ENCODE peak calls at places on chromosomes 12 and 14, in ten cellular contexts. U is lower lobe of right lung, T is lung, H is brain microvascular endothelial cell, G is fibroblast of mammary gland, O is AG04450, M is GM10248, C is left lung, S is GM20000, Y is heart right ventricle. Z is an unnamed sample.

GRCh38 chr12:109098142-109098652 is 800 bp downstream of the UNG start:
- DNase-seq in U (peak), T (peak), H (peak), G (peak), O (no peak), M (no peak), C (peak), S (no peak), Y (peak), Z (no peak)

GRCh38 chr14:91231446-91231845 is 13.1 kb downstream of the GPR68 start:
- DNase-seq in U (no peak), T (no peak), H (no peak), G (peak), O (no peak), M (no peak), C (no peak), S (no peak), Y (no peak), Z (no peak)

GRCh38 chr12:31582155-31582554 is 8.8 kb downstream of the DENND5B start:
- DNase-seq in U (no peak), T (no peak), H (peak), G (no peak), O (no peak), M (no peak), C (no peak), S (no peak), Y (no peak), Z (no peak)

GRCh38 chr14:96098309-96098998 is 59.3 kb downstream of the C14orf132 start:
- DNase-seq in U (no peak), T (peak), H (no peak), G (peak), O (peak), M (no peak), C (no peak), S (peak), Y (no peak), Z (peak)

GRCh38 chr14:88168025-88168424 is 155.0 kb downstream of the KCNK10 start:
- DNase-seq in U (no peak), T (no peak), H (no peak), G (no peak), O (no peak), M (no peak), C (no peak), S (no peak), Y (no peak), Z (no peak)

GRCh38 chr12:123363743-123364531 is 710 bp downstream of the SBNO1 start:
- DNase-seq in U (peak), T (peak), H (no peak), G (no peak), O (no peak), M (peak), C (peak), S (peak), Y (peak), Z (peak)

GRCh38 chr12:123223241-123223668 is 9.7 kb downstream of the MPHOSPH9 start:
- DNase-seq in U (no peak), T (no peak), H (no peak), G (no peak), O (no peak), M (peak), C (no peak), S (peak), Y (no peak), Z (peak)

GRCh38 chr12:67419810-67420209 is 150.7 kb downstream of the CAND1 start:
- DNase-seq in U (no peak), T (no peak), H (no peak), G (no peak), O (no peak), M (no peak), C (no peak), S (no peak), Y (no peak), Z (no peak)

GRCh38 chr14:74257078-74257987 is 18.1 kb downstream of the VSX2 start:
- DNase-seq in U (peak), T (peak), H (no peak), G (peak), O (no peak), M (peak), C (peak), S (peak), Y (peak), Z (peak)

GRCh38 chr12:39966738-39967137 is 139.1 kb downstream of the SLC2A13 start:
- DNase-seq in U (no peak), T (no peak), H (no peak), G (no peak), O (no peak), M (no peak), C (no peak), S (no peak), Y (no peak), Z (no peak)

GRCh38 chr12:57475271-57476161 is 4.2 kb downstream of the ARHGAP9 start:
- DNase-seq in U (no peak), T (no peak), H (no peak), G (peak), O (no peak), M (peak), C (peak), S (no peak), Y (no peak), Z (no peak)

GRCh38 chr12:54759751-54760150 is 94.6 kb upstream of the MUCL1 start:
- DNase-seq in U (no peak), T (no peak), H (peak), G (peak), O (no peak), M (peak), C (no peak), S (peak), Y (no peak), Z (peak)

GRCh38 chr12:116609715-116610114 is 50.5 kb downstream of the MAP1LC3B2 start:
- DNase-seq in U (no peak), T (no peak), H (no peak), G (no peak), O (no peak), M (no peak), C (no peak), S (no peak), Y (no peak), Z (no peak)
- TF ChIP-seq CTCF in U (peak), T (no peak), H (peak), G (peak), O (peak), M (peak), C (no peak), S (peak), Y (peak), Z (peak)

GRCh38 chr12:112091563-112091962 is 17.0 kb downstream of the NAA25 start:
- DNase-seq in U (no peak), T (no peak), H (no peak), G (no peak), O (no peak), M (no peak), C (no peak), S (no peak), Y (no peak), Z (no peak)

GRCh38 chr12:112087851-112088250 is 20.7 kb downstream of the NAA25 start:
- DNase-seq in U (no peak), T (no peak), H (no peak), G (no peak), O (no peak), M (no peak), C (no peak), S (no peak), Y (no peak), Z (no peak)

GRCh38 chr12:112087055-112087850 is 21.3 kb downstream of the NAA25 start:
- DNase-seq in U (no peak), T (no peak), H (no peak), G (no peak), O (no peak), M (no peak), C (no peak), S (no peak), Y (no peak), Z (no peak)
- TF ChIP-seq CTCF in U (no peak), T (no peak), H (peak), G (peak), O (peak), M (no peak), C (no peak), S (no peak), Y (no peak), Z (no peak)

GRCh38 chr14:52129733-52130132 is 60.9 kb upstream of the NID2 start:
- DNase-seq in U (no peak), T (no peak), H (no peak), G (peak), O (no peak), M (no peak), C (no peak), S (no peak), Y (no peak), Z (no peak)

GRCh38 chr14:52125885-52126284 is 57.0 kb upstream of the NID2 start:
- DNase-seq in U (no peak), T (no peak), H (no peak), G (no peak), O (no peak), M (no peak), C (no peak), S (no peak), Y (no peak), Z (no peak)

GRCh38 chr14:52131640-52132320 is 62.9 kb upstream of the NID2 start:
- DNase-seq in U (no peak), T (peak), H (peak), G (peak), O (peak), M (peak), C (no peak), S (peak), Y (peak), Z (peak)
- TF ChIP-seq CTCF in U (peak), T (peak), H (peak), G (peak), O (peak), M (peak), C (peak), S (peak), Y (peak), Z (peak)

GRCh38 chr14:22557846-22558220 is 31.2 kb downstream of the DAD1 start:
- DNase-seq in U (no peak), T (no peak), H (no peak), G (no peak), O (no peak), M (no peak), C (no peak), S (no peak), Y (no peak), Z (no peak)

GRCh38 chr14:22559041-22559440 is 30.0 kb downstream of the DAD1 start:
- DNase-seq in U (no peak), T (no peak), H (no peak), G (no peak), O (no peak), M (no peak), C (no peak), S (no peak), Y (no peak), Z (no peak)

GRCh38 chr14:22556021-22556989 is 32.7 kb downstream of the DAD1 start:
- DNase-seq in U (peak), T (peak), H (peak), G (peak), O (peak), M (peak), C (peak), S (peak), Y (peak), Z (peak)

GRCh38 chr14:22556990-22557623 is 31.9 kb downstream of the DAD1 start:
- DNase-seq in U (peak), T (peak), H (peak), G (peak), O (peak), M (peak), C (peak), S (peak), Y (peak), Z (peak)

DNA sequence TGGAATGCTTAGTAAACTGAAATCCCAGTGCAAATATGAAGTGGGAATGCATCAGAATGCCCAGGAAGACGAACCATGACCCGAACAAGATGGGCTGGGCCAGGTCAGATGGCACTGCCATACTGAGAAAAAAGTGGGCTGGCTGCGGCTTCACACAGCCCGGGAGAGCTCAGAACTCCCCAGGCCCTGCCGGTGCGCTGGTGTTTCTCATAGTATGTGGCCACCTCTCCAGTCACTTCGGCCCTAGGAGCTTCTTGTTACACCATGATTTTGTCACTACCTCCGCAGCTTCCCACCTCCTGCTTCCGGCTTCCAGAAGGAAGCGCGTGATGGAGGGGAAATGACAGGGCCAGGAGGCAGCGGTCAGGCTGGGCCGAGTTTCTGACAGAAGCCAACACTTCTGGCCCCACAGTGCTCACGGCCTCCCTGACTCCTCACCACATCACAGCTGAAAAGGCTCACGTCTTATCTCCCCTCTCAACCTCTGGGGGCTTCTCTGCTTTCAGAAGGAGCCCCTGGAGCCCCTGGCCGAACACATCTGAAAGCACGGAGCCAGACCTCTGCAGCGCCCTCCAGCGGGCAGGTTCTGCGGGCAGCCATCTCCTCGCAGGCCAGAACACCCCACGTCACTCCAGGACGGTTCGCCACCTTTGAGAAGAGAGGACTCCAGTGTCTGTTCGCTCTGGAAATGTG is 30.7 kb downstream of the DAD1 start:
- DNase-seq in U (no peak), T (no peak), H (no peak), G (no peak), O (no peak), M (no peak), C (no peak), S (no peak), Y (no peak), Z (no peak)
- TF ChIP-seq CTCF in U (peak), T (no peak), H (peak), G (no peak), O (peak), M (no peak), C (no peak), S (no peak), Y (peak), Z (no peak)

GRCh38 chr12:24631691-24632090 is 317.2 kb downstream of the BCAT1 start:
- DNase-seq in U (no peak), T (no peak), H (no peak), G (peak), O (no peak), M (no peak), C (no peak), S (no peak), Y (no peak), Z (no peak)

GRCh38 chr12:24625103-24625502 is 323.8 kb downstream of the BCAT1 start:
- DNase-seq in U (no peak), T (no peak), H (no peak), G (no peak), O (no peak), M (no peak), C (peak), S (no peak), Y (no peak), Z (no peak)

GRCh38 chr12:24630446-24630845 is 318.5 kb downstream of the BCAT1 start:
- DNase-seq in U (no peak), T (no peak), H (no peak), G (peak), O (no peak), M (no peak), C (no peak), S (no peak), Y (no peak), Z (no peak)
- TF ChIP-seq CTCF in U (no peak), T (no peak), H (peak), G (peak), O (peak), M (no peak), C (no peak), S (no peak), Y (no peak), Z (no peak)

DNA sequence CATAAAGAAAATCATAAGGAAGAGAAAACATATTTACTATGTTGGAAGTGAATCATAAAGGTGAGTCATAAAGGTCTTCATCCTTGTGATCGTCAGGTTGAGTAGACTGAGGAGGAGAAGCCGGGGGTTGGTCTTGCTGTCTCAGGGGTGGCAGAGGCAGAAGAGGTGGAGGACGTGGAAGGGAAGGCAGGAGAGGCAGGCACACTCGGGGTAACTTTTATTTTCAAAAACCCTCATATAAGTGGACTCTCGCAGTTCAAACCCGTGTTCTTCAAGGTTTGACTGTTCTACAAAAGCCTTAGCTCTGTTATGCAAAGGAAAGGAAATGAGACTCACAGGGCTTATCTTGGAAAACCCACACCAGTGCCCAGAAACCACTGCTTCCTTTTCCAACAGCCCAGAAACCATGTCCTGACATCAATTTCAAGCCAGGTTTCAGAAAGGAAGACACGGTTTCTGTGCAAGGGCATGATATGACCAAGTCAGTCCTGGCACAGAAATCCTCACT is 14.0 kb downstream of the SMCO2 start:
- DNase-seq in U (no peak), T (no peak), H (peak), G (peak), O (no peak), M (no peak), C (no peak), S (no peak), Y (no peak), Z (no peak)
- TF ChIP-seq CTCF in U (no peak), T (no peak), H (no peak), G (no peak), O (no peak), M (no peak), C (no peak), S (no peak), Y (no peak), Z (no peak)

DNA sequence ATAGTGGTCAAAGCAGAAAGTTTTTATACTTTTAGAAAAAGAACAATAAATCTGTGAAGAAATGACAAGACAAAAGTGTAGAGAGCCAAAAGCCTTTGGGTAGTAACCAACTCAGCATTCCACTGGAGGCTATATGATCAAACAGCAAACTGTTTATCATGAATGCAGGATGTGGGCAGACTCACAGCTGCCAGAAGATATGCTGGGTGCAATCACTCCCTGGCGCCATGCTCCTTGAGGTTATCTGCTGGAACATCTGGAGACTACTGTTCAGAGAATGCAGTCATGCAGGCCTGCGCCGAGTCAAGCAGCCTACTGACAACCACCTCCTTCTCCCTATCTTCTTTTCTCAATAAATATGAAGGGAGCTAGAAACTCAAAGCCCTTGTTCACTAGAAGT is 49.0 kb upstream of the SLC8A3 start:
- DNase-seq in U (no peak), T (no peak), H (no peak), G (no peak), O (no peak), M (no peak), C (no peak), S (no peak), Y (no peak), Z (no peak)
- TF ChIP-seq CTCF in U (no peak), T (no peak), H (no peak), G (no peak), O (no peak), M (no peak), C (no peak), S (no peak), Y (no peak), Z (no peak)

Z was measured in GM13977.